ENCODE peak calls at places on chromosomes 4 and X, in nine cellular contexts. One of them, this sample, is unnamed.

GRCh38 chr4:13920111-13920875 is 292.8 kb upstream of the BOD1L1 start:
- DNase-seq in posterior cingulate gyrus: no peak
- DNase-seq in NCI-H2081: no peak
- DNase-seq in chondrocyte: no peak
- DNase-seq in endodermal cell: no peak
- DNase-seq in OCI-LY7: no peak
- DNase-seq in KG1: no peak
- DNase-seq in activated T-cell treated with anti-CD3 and anti-CD28 coated beads, Interleukin-2, amount 50 U/mL, for 4 hours: no peak
- DNase-seq in mucosa of descending colon: no peak
- DNase-seq in this sample: peak

GRCh38 chr4:101400096-101400495 is 52.8 kb upstream of the PPP3CA start:
- DNase-seq in OCI-LY7: no peak
- DNase-seq in mucosa of descending colon: no peak
- DNase-seq in KG1: peak
- DNase-seq in activated T-cell treated with anti-CD3 and anti-CD28 coated beads, Interleukin-2, amount 50 U/mL, for 4 hours: no peak
- DNase-seq in endodermal cell: no peak
- DNase-seq in posterior cingulate gyrus: no peak
- DNase-seq in NCI-H2081: no peak
- DNase-seq in chondrocyte: no peak
- DNase-seq in this sample: no peak

GRCh38 chrX:149495573-149496071 is 9.5 kb downstream of the IDS start:
- DNase-seq in NCI-H2081: no peak
- DNase-seq in OCI-LY7: no peak
- DNase-seq in endodermal cell: peak
- DNase-seq in chondrocyte: no peak
- DNase-seq in activated T-cell treated with anti-CD3 and anti-CD28 coated beads, Interleukin-2, amount 50 U/mL, for 4 hours: no peak
- DNase-seq in KG1: no peak
- DNase-seq in mucosa of descending colon: no peak
- DNase-seq in posterior cingulate gyrus: no peak
- DNase-seq in this sample: peak

GRCh38 chrX:153771261-153771681 is 7.2 kb downstream of the PLXNB3 start:
- DNase-seq in OCI-LY7: no peak
- DNase-seq in posterior cingulate gyrus: peak
- DNase-seq in activated T-cell treated with anti-CD3 and anti-CD28 coated beads, Interleukin-2, amount 50 U/mL, for 4 hours: no peak
- DNase-seq in endodermal cell: no peak
- DNase-seq in chondrocyte: peak
- DNase-seq in mucosa of descending colon: no peak
- DNase-seq in NCI-H2081: no peak
- DNase-seq in KG1: no peak
- DNase-seq in this sample: no peak

GRCh38 chr4:182453830-182454229 is 210.6 kb downstream of the TENM3 start:
- DNase-seq in KG1: no peak
- DNase-seq in endodermal cell: no peak
- DNase-seq in OCI-LY7: no peak
- DNase-seq in NCI-H2081: no peak
- DNase-seq in mucosa of descending colon: no peak
- DNase-seq in chondrocyte: no peak
- DNase-seq in activated T-cell treated with anti-CD3 and anti-CD28 coated beads, Interleukin-2, amount 50 U/mL, for 4 hours: no peak
- DNase-seq in posterior cingulate gyrus: no peak
- DNase-seq in this sample: no peak

GRCh38 chr4:26624042-26624441 is 40.2 kb downstream of the TBC1D19 start:
- DNase-seq in OCI-LY7: no peak
- DNase-seq in activated T-cell treated with anti-CD3 and anti-CD28 coated beads, Interleukin-2, amount 50 U/mL, for 4 hours: no peak
- DNase-seq in KG1: no peak
- DNase-seq in mucosa of descending colon: no peak
- DNase-seq in NCI-H2081: no peak
- DNase-seq in posterior cingulate gyrus: no peak
- DNase-seq in endodermal cell: no peak
- DNase-seq in chondrocyte: no peak
- DNase-seq in this sample: no peak

GRCh38 chrX:116873678-116874077 is 410.9 kb upstream of the CT83 start:
- DNase-seq in chondrocyte: no peak
- DNase-seq in NCI-H2081: no peak
- DNase-seq in posterior cingulate gyrus: no peak
- DNase-seq in mucosa of descending colon: no peak
- DNase-seq in OCI-LY7: no peak
- DNase-seq in endodermal cell: no peak
- DNase-seq in KG1: no peak
- DNase-seq in activated T-cell treated with anti-CD3 and anti-CD28 coated beads, Interleukin-2, amount 50 U/mL, for 4 hours: no peak
- DNase-seq in this sample: no peak

GRCh38 chrX:40245411-40246140 is 147.8 kb upstream of the BCOR start:
- DNase-seq in NCI-H2081: no peak
- DNase-seq in OCI-LY7: no peak
- DNase-seq in endodermal cell: no peak
- DNase-seq in chondrocyte: no peak
- DNase-seq in posterior cingulate gyrus: no peak
- DNase-seq in mucosa of descending colon: no peak
- DNase-seq in KG1: no peak
- DNase-seq in activated T-cell treated with anti-CD3 and anti-CD28 coated beads, Interleukin-2, amount 50 U/mL, for 4 hours: no peak
- DNase-seq in this sample: no peak

GRCh38 chrX:11665144-11666040 is at the start of gene ARHGAP6:
- DNase-seq in activated T-cell treated with anti-CD3 and anti-CD28 coated beads, Interleukin-2, amount 50 U/mL, for 4 hours: no peak
- DNase-seq in mucosa of descending colon: peak
- DNase-seq in endodermal cell: peak
- DNase-seq in chondrocyte: peak
- DNase-seq in OCI-LY7: no peak
- DNase-seq in NCI-H2081: no peak
- DNase-seq in KG1: no peak
- DNase-seq in posterior cingulate gyrus: peak
- DNase-seq in this sample: no peak

GRCh38 chr4:40962551-40963185 is 212.9 kb downstream of the NSUN7 start:
- DNase-seq in endodermal cell: no peak
- DNase-seq in posterior cingulate gyrus: no peak
- DNase-seq in OCI-LY7: no peak
- DNase-seq in KG1: no peak
- DNase-seq in NCI-H2081: no peak
- DNase-seq in activated T-cell treated with anti-CD3 and anti-CD28 coated beads, Interleukin-2, amount 50 U/mL, for 4 hours: no peak
- DNase-seq in mucosa of descending colon: no peak
- DNase-seq in chondrocyte: no peak
- DNase-seq in this sample: no peak

GRCh38 chr4:111880116-111880515 is 265.1 kb upstream of the FAM241A start:
- DNase-seq in mucosa of descending colon: no peak
- DNase-seq in OCI-LY7: no peak
- DNase-seq in KG1: no peak
- DNase-seq in NCI-H2081: peak
- DNase-seq in chondrocyte: no peak
- DNase-seq in activated T-cell treated with anti-CD3 and anti-CD28 coated beads, Interleukin-2, amount 50 U/mL, for 4 hours: no peak
- DNase-seq in posterior cingulate gyrus: no peak
- DNase-seq in endodermal cell: no peak
- DNase-seq in this sample: no peak

This sample was measured in HT-29.